ENCODE peak calls at places on chromosomes 16 and 17, in seven cellular contexts. One of them, this sample, is unnamed.

GRCh38 chr17:78494961-78495330 is 82.2 kb downstream of the DNAH17 start:
- DNase-seq in esophagus squamous epithelium: no peak
- DNase-seq in Right ventricle myocardium superior: no peak
- DNase-seq in heart right ventricle: no peak
- DNase-seq in hypothalamus: no peak
- DNase-seq in substantia nigra: no peak
- DNase-seq in GM03348: no peak
- DNase-seq in this sample: no peak

GRCh38 chr17:43530303-43531081 is 15.6 kb downstream of the ETV4 start:
- DNase-seq in esophagus squamous epithelium: no peak
- DNase-seq in Right ventricle myocardium superior: peak
- DNase-seq in heart right ventricle: peak
- DNase-seq in hypothalamus: no peak
- DNase-seq in substantia nigra: no peak
- DNase-seq in GM03348: peak
- DNase-seq in this sample: no peak

GRCh38 chr17:19399750-19400450 is 11.1 kb upstream of the RNF112 start:
- DNase-seq in esophagus squamous epithelium: no peak
- DNase-seq in Right ventricle myocardium superior: no peak
- DNase-seq in heart right ventricle: no peak
- DNase-seq in hypothalamus: no peak
- DNase-seq in substantia nigra: no peak
- DNase-seq in GM03348: no peak
- DNase-seq in this sample: no peak

GRCh38 chr16:53632526-53632925 is 71.1 kb downstream of the RPGRIP1L start:
- DNase-seq in esophagus squamous epithelium: no peak
- DNase-seq in Right ventricle myocardium superior: no peak
- DNase-seq in heart right ventricle: no peak
- DNase-seq in hypothalamus: no peak
- DNase-seq in substantia nigra: no peak
- DNase-seq in GM03348: no peak
- DNase-seq in this sample: no peak

GRCh38 chr16:75264531-75264998 is 13.1 kb upstream of the BCAR1 start:
- DNase-seq in esophagus squamous epithelium: no peak
- DNase-seq in Right ventricle myocardium superior: no peak
- DNase-seq in heart right ventricle: peak
- DNase-seq in hypothalamus: no peak
- DNase-seq in substantia nigra: peak
- DNase-seq in GM03348: peak
- DNase-seq in this sample: no peak

GRCh38 chr17:8158267-8159031 is 4.3 kb downstream of the VAMP2 start:
- DNase-seq in esophagus squamous epithelium: peak
- DNase-seq in Right ventricle myocardium superior: peak
- DNase-seq in heart right ventricle: peak
- DNase-seq in hypothalamus: peak
- DNase-seq in substantia nigra: peak
- DNase-seq in GM03348: peak
- DNase-seq in this sample: peak

GRCh38 chr16:11165894-11166665 is 89.9 kb downstream of the SOCS1 start:
- DNase-seq in esophagus squamous epithelium: no peak
- DNase-seq in Right ventricle myocardium superior: no peak
- DNase-seq in heart right ventricle: no peak
- DNase-seq in hypothalamus: no peak
- DNase-seq in substantia nigra: no peak
- DNase-seq in GM03348: no peak
- DNase-seq in this sample: no peak

GRCh38 chr17:75096082-75096625 is 8.4 kb downstream of the SLC16A5 start:
- DNase-seq in esophagus squamous epithelium: no peak
- DNase-seq in Right ventricle myocardium superior: peak
- DNase-seq in heart right ventricle: peak
- DNase-seq in hypothalamus: peak
- DNase-seq in substantia nigra: no peak
- DNase-seq in GM03348: peak
- DNase-seq in this sample: no peak

GRCh38 chr16:29737713-29738112 is 8.1 kb downstream of the C16orf54 start:
- DNase-seq in esophagus squamous epithelium: no peak
- DNase-seq in Right ventricle myocardium superior: no peak
- DNase-seq in heart right ventricle: no peak
- DNase-seq in hypothalamus: no peak
- DNase-seq in substantia nigra: no peak
- DNase-seq in GM03348: no peak
- DNase-seq in this sample: no peak

GRCh38 chr16:27676807-27677206 is 126.9 kb downstream of the KATNIP start:
- DNase-seq in esophagus squamous epithelium: no peak
- DNase-seq in Right ventricle myocardium superior: no peak
- DNase-seq in heart right ventricle: no peak
- DNase-seq in hypothalamus: no peak
- DNase-seq in substantia nigra: no peak
- DNase-seq in GM03348: no peak
- DNase-seq in this sample: no peak

GRCh38 chr17:69608808-69609494 is 194.5 kb downstream of the MAP2K6 start:
- DNase-seq in esophagus squamous epithelium: no peak
- DNase-seq in Right ventricle myocardium superior: no peak
- DNase-seq in heart right ventricle: no peak
- DNase-seq in hypothalamus: no peak
- DNase-seq in substantia nigra: no peak
- DNase-seq in GM03348: peak
- DNase-seq in this sample: no peak

GRCh38 chr17:76138234-76138895 is 2.7 kb downstream of the FOXJ1 start:
- DNase-seq in esophagus squamous epithelium: no peak
- DNase-seq in Right ventricle myocardium superior: no peak
- DNase-seq in heart right ventricle: no peak
- DNase-seq in hypothalamus: peak
- DNase-seq in substantia nigra: peak
- DNase-seq in GM03348: no peak
- DNase-seq in this sample: no peak

GRCh38 chr16:86100205-86101134 is 201.5 kb downstream of the IRF8 start:
- DNase-seq in esophagus squamous epithelium: no peak
- DNase-seq in Right ventricle myocardium superior: no peak
- DNase-seq in heart right ventricle: no peak
- DNase-seq in hypothalamus: no peak
- DNase-seq in substantia nigra: no peak
- DNase-seq in GM03348: no peak
- DNase-seq in this sample: no peak

GRCh38 chr16:15548482-15548891 is 94.5 kb downstream of the MARF1 start:
- DNase-seq in esophagus squamous epithelium: no peak
- DNase-seq in Right ventricle myocardium superior: no peak
- DNase-seq in heart right ventricle: no peak
- DNase-seq in hypothalamus: no peak
- DNase-seq in substantia nigra: no peak
- DNase-seq in GM03348: no peak
- DNase-seq in this sample: no peak

GRCh38 chr16:3444032-3444388 is 530 bp downstream of the NAA60 start:
- DNase-seq in esophagus squamous epithelium: no peak
- DNase-seq in Right ventricle myocardium superior: no peak
- DNase-seq in heart right ventricle: no peak
- DNase-seq in hypothalamus: no peak
- DNase-seq in substantia nigra: no peak
- DNase-seq in GM03348: peak
- DNase-seq in this sample: no peak

GRCh38 chr16:15650698-15651161 is 685 bp downstream of the NDE1 start:
- DNase-seq in esophagus squamous epithelium: no peak
- DNase-seq in Right ventricle myocardium superior: peak
- DNase-seq in heart right ventricle: no peak
- DNase-seq in hypothalamus: no peak
- DNase-seq in substantia nigra: no peak
- DNase-seq in GM03348: peak
- DNase-seq in this sample: no peak

GRCh38 chr17:6471531-6472465 is 27.5 kb downstream of the PIMREG start:
- DNase-seq in esophagus squamous epithelium: no peak
- DNase-seq in Right ventricle myocardium superior: no peak
- DNase-seq in heart right ventricle: no peak
- DNase-seq in hypothalamus: no peak
- DNase-seq in substantia nigra: no peak
- DNase-seq in GM03348: peak
- DNase-seq in this sample: no peak

GRCh38 chr16:62831235-62831634 is 795.0 kb upstream of the CDH8 start:
- DNase-seq in esophagus squamous epithelium: no peak
- DNase-seq in Right ventricle myocardium superior: no peak
- DNase-seq in heart right ventricle: no peak
- DNase-seq in hypothalamus: no peak
- DNase-seq in substantia nigra: no peak
- DNase-seq in GM03348: no peak
- DNase-seq in this sample: no peak

GRCh38 chr17:82200743-82201497 is 11.7 kb downstream of the CCDC57 start:
- DNase-seq in esophagus squamous epithelium: no peak
- DNase-seq in Right ventricle myocardium superior: no peak
- DNase-seq in heart right ventricle: no peak
- DNase-seq in hypothalamus: no peak
- DNase-seq in substantia nigra: no peak
- DNase-seq in GM03348: no peak
- DNase-seq in this sample: peak

GRCh38 chr17:38925263-38925995 is at the start of gene LASP1NB:
- DNase-seq in esophagus squamous epithelium: no peak
- DNase-seq in Right ventricle myocardium superior: no peak
- DNase-seq in heart right ventricle: peak
- DNase-seq in hypothalamus: peak
- DNase-seq in substantia nigra: peak
- DNase-seq in GM03348: no peak
- DNase-seq in this sample: peak

GRCh38 chr16:85759136-85759535 is 8.2 kb upstream of the C16orf74 start:
- DNase-seq in esophagus squamous epithelium: no peak
- DNase-seq in Right ventricle myocardium superior: no peak
- DNase-seq in heart right ventricle: no peak
- DNase-seq in hypothalamus: no peak
- DNase-seq in substantia nigra: no peak
- DNase-seq in GM03348: no peak
- DNase-seq in this sample: no peak

GRCh38 chr17:38469875-38470274 is 41.6 kb downstream of the ARHGAP23 start:
- DNase-seq in esophagus squamous epithelium: no peak
- DNase-seq in Right ventricle myocardium superior: no peak
- DNase-seq in heart right ventricle: no peak
- DNase-seq in hypothalamus: no peak
- DNase-seq in substantia nigra: peak
- DNase-seq in GM03348: peak
- DNase-seq in this sample: no peak

GRCh38 chr17:81200695-81201580 is 21.8 kb downstream of the CEP131 start:
- DNase-seq in esophagus squamous epithelium: no peak
- DNase-seq in Right ventricle myocardium superior: no peak
- DNase-seq in heart right ventricle: no peak
- DNase-seq in hypothalamus: no peak
- DNase-seq in substantia nigra: peak
- DNase-seq in GM03348: peak
- DNase-seq in this sample: no peak

GRCh38 chr17:83203073-83203471 is 123.7 kb downstream of the METRNL start:
- DNase-seq in esophagus squamous epithelium: no peak
- DNase-seq in Right ventricle myocardium superior: peak
- DNase-seq in heart right ventricle: peak
- DNase-seq in hypothalamus: no peak
- DNase-seq in substantia nigra: no peak
- DNase-seq in GM03348: peak
- DNase-seq in this sample: no peak

GRCh38 chr17:7803981-7804380 is 30.0 kb upstream of the KDM6B start:
- DNase-seq in esophagus squamous epithelium: no peak
- DNase-seq in Right ventricle myocardium superior: no peak
- DNase-seq in heart right ventricle: no peak
- DNase-seq in hypothalamus: no peak
- DNase-seq in substantia nigra: no peak
- DNase-seq in GM03348: no peak
- DNase-seq in this sample: no peak

GRCh38 chr16:85563515-85564276 is 49.4 kb upstream of the GSE1 start:
- DNase-seq in esophagus squamous epithelium: no peak
- DNase-seq in Right ventricle myocardium superior: peak
- DNase-seq in heart right ventricle: peak
- DNase-seq in hypothalamus: no peak
- DNase-seq in substantia nigra: no peak
- DNase-seq in GM03348: no peak
- DNase-seq in this sample: no peak

GRCh38 chr17:39169518-39169917 is 3.6 kb upstream of the ARL5C start:
- DNase-seq in esophagus squamous epithelium: no peak
- DNase-seq in Right ventricle myocardium superior: no peak
- DNase-seq in heart right ventricle: no peak
- DNase-seq in hypothalamus: no peak
- DNase-seq in substantia nigra: no peak
- DNase-seq in GM03348: no peak
- DNase-seq in this sample: no peak

GRCh38 chr17:80751460-80752368 is 207.1 kb downstream of the RPTOR start:
- DNase-seq in esophagus squamous epithelium: no peak
- DNase-seq in Right ventricle myocardium superior: no peak
- DNase-seq in heart right ventricle: no peak
- DNase-seq in hypothalamus: no peak
- DNase-seq in substantia nigra: peak
- DNase-seq in GM03348: peak
- DNase-seq in this sample: no peak

GRCh38 chr17:70901870-70902269 is 732.5 kb downstream of the KCNJ2 start:
- DNase-seq in esophagus squamous epithelium: no peak
- DNase-seq in Right ventricle myocardium superior: no peak
- DNase-seq in heart right ventricle: no peak
- DNase-seq in hypothalamus: no peak
- DNase-seq in substantia nigra: no peak
- DNase-seq in GM03348: no peak
- DNase-seq in this sample: no peak

GRCh38 chr17:8173056-8173870 is 2.9 kb downstream of the TMEM107 start:
- DNase-seq in esophagus squamous epithelium: no peak
- DNase-seq in Right ventricle myocardium superior: peak
- DNase-seq in heart right ventricle: no peak
- DNase-seq in hypothalamus: peak
- DNase-seq in substantia nigra: peak
- DNase-seq in GM03348: peak
- DNase-seq in this sample: peak

GRCh38 chr17:48202945-48203344 is 95.4 kb downstream of the SNX11 start:
- DNase-seq in esophagus squamous epithelium: no peak
- DNase-seq in Right ventricle myocardium superior: no peak
- DNase-seq in heart right ventricle: no peak
- DNase-seq in hypothalamus: no peak
- DNase-seq in substantia nigra: no peak
- DNase-seq in GM03348: no peak
- DNase-seq in this sample: no peak

GRCh38 chr16:12171206-12171605 is 194.7 kb downstream of the SNX29 start:
- DNase-seq in esophagus squamous epithelium: no peak
- DNase-seq in Right ventricle myocardium superior: no peak
- DNase-seq in heart right ventricle: no peak
- DNase-seq in hypothalamus: no peak
- DNase-seq in substantia nigra: no peak
- DNase-seq in GM03348: peak
- DNase-seq in this sample: no peak

GRCh38 chr16:69112285-69113129 is 7.1 kb downstream of the HAS3 start:
- DNase-seq in esophagus squamous epithelium: no peak
- DNase-seq in Right ventricle myocardium superior: peak
- DNase-seq in heart right ventricle: peak
- DNase-seq in hypothalamus: no peak
- DNase-seq in substantia nigra: no peak
- DNase-seq in GM03348: peak
- DNase-seq in this sample: no peak

GRCh38 chr17:4880850-4881249 is 18.5 kb upstream of the C17orf107 start:
- DNase-seq in esophagus squamous epithelium: no peak
- DNase-seq in Right ventricle myocardium superior: no peak
- DNase-seq in heart right ventricle: no peak
- DNase-seq in hypothalamus: no peak
- DNase-seq in substantia nigra: no peak
- DNase-seq in GM03348: no peak
- DNase-seq in this sample: no peak

GRCh38 chr17:62718420-62718819 is 89.7 kb downstream of the MARCHF10 start:
- DNase-seq in esophagus squamous epithelium: no peak
- DNase-seq in Right ventricle myocardium superior: no peak
- DNase-seq in heart right ventricle: no peak
- DNase-seq in hypothalamus: no peak
- DNase-seq in substantia nigra: no peak
- DNase-seq in GM03348: peak
- DNase-seq in this sample: no peak

GRCh38 chr16:86529160-86529559 is 18.8 kb downstream of the FOXF1 start:
- DNase-seq in esophagus squamous epithelium: no peak
- DNase-seq in Right ventricle myocardium superior: no peak
- DNase-seq in heart right ventricle: no peak
- DNase-seq in hypothalamus: no peak
- DNase-seq in substantia nigra: no peak
- DNase-seq in GM03348: no peak
- DNase-seq in this sample: no peak

GRCh38 chr16:85491798-85492616 is 121.1 kb upstream of the GSE1 start:
- DNase-seq in esophagus squamous epithelium: no peak
- DNase-seq in Right ventricle myocardium superior: peak
- DNase-seq in heart right ventricle: peak
- DNase-seq in hypothalamus: peak
- DNase-seq in substantia nigra: peak
- DNase-seq in GM03348: no peak
- DNase-seq in this sample: no peak

GRCh38 chr17:40251576-40251975 is 32.5 kb downstream of the WIPF2 start:
- DNase-seq in esophagus squamous epithelium: no peak
- DNase-seq in Right ventricle myocardium superior: no peak
- DNase-seq in heart right ventricle: no peak
- DNase-seq in hypothalamus: no peak
- DNase-seq in substantia nigra: no peak
- DNase-seq in GM03348: peak
- DNase-seq in this sample: no peak